ENCODE peak calls at places on chromosomes 12 and 14, in four cellular contexts. O is neuronal stem cell, U is PC-9, M is right cardiac atrium. C is an unnamed sample.
A peak's percentile ranks its signal among the peaks of the same experiment; 100 is the strongest.

GRCh38 chr12:100528471-100529139 is 44.9 kb upstream of the GAS2L3 start:
- DNase-seq in O (no peak), U (no peak), M (no peak), C (no peak)

GRCh38 chr14:53900499-53900898 is 56.1 kb downstream of the BMP4 start:
- DNase-seq in O (no peak), U (no peak), M (peak; percentile 84), C (peak; percentile 14)

GRCh38 chr12:58833844-58834243 is 86.5 kb downstream of the LRIG3 start:
- DNase-seq in O (no peak), U (no peak), M (no peak), C (no peak)

GRCh38 chr14:99055816-99056215 is 216.2 kb downstream of the BCL11B start:
- DNase-seq in O (no peak), U (no peak), M (no peak), C (no peak)

GRCh38 chr12:131085125-131085815 is 131.6 kb downstream of the ADGRD1 start:
- DNase-seq in O (no peak), U (no peak), M (peak; percentile 30), C (peak; percentile 23)

GRCh38 chr14:34873591-34874385 is 1.4 kb downstream of the BAZ1A start:
- DNase-seq in O (peak; percentile 69), U (peak; percentile 75), M (peak; percentile 95), C (peak; percentile 81)

GRCh38 chr12:41636658-41637057 is 448.5 kb downstream of the PDZRN4 start:
- DNase-seq in O (no peak), U (no peak), M (no peak), C (no peak)

GRCh38 chr14:104519721-104520120 is 59.8 kb upstream of the C14orf180 start:
- DNase-seq in O (no peak), U (peak; percentile 11), M (no peak), C (no peak)

GRCh38 chr12:99067171-99067785 is 422.2 kb downstream of the APAF1 start:
- DNase-seq in O (no peak), U (no peak), M (no peak), C (no peak)

GRCh38 chr12:508795-509194 is 49.1 kb downstream of the B4GALNT3 start:
- DNase-seq in O (no peak), U (peak; percentile 91), M (no peak), C (no peak)

GRCh38 chr12:5511644-5512584 is 80.0 kb downstream of the NTF3 start:
- DNase-seq in O (no peak), U (no peak), M (peak; percentile 89), C (peak; percentile 55)

GRCh38 chr14:99601301-99601945 is 2.6 kb downstream of the CCDC85C start:
- DNase-seq in O (no peak), U (no peak), M (no peak), C (no peak)

GRCh38 chr12:58443273-58443980 is 476.9 kb downstream of the LRIG3 start:
- DNase-seq in O (no peak), U (no peak), M (no peak), C (peak; percentile 6)

GRCh38 chr12:55663391-55663790 is 26.7 kb downstream of the OR10P1 start:
- DNase-seq in O (no peak), U (no peak), M (no peak), C (no peak)

GRCh38 chr14:77018785-77019184 is 9.7 kb downstream of the IRF2BPL start:
- DNase-seq in O (no peak), U (no peak), M (no peak), C (no peak)

DNA sequence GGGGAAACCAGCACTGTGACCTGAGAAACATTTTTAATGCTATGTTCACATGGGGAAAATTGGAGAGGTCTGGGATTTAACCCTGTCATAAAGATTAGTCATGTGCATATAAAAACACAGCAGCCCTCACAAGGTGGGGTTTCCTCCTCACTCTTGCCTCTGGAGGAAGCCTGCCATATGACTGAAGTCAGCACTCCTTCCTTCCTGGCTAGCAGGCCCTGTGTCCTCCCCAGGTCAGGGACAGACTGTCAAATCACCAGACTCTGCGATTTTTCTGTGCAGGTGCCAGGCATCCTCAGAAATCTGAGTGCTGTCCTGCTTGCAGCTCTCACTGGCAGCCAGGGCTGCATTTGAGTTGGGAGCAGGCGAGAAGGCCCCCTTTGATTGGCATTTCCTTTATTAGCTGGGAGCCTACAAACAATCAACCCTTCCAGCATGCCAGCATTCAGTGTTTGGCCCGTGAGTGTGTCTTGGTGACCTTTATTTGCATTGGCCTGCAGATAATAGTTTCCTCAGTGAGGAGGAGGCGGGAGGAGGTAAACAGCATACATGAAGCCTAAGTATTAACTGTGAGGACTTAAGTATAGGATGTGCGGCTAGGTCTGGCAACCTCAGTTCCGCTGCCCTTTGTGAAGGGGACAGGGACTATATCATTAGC is 183.8 kb upstream of the ARHGAP5 start:
- DNase-seq in O (peak; percentile 75), U (no peak), M (no peak), C (no peak)
- H3K27ac ChIP-seq in O (peak overlapping the region; percentile 89), U (no peak overlapping the region), M (peak overlapping the region; percentile 62), C (peak overlapping the region; percentile 49)

DNA sequence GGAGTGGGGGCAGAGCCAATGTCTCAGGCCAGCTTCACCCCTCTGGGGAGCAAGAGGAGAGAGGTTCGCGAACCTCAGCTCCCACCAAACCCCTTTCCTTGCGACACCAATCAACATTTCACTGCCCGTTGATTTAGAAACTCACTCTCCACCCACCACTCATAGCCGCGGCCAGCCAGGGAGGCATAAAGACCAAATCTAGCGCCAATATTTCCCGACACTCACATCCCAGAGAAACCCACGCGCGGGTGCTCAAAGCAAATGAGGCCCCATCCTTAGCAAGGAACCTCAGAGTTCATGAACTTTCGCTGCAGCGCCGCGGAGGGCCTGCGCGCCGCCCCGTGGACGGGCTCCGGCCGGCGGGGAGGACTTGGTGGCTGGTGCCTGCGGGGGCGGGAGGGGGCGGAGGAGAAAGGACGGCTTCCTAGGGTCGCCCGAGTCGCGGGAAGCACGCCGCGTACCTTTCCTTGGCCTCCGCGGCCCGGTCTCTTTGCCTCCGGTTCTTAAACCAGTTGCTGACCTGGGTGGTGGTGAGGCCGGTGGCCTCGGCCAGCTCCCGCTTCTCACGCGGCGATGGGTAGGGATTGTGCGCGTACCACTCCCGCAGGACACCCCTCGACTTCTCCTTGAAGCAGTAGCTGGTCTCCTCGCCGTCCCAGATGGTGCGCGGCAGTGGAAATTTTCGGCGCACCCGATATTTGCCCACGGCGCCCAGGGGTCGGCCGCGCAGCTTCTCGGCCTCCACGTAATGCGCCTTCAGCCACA is 926 bp downstream of the SIX1 start:
- DNase-seq in O (peak; percentile 26), U (no peak), M (peak; percentile 59), C (no peak)
- H3K4me3 ChIP-seq in O (peak overlapping the region; percentile 55), U (peak overlapping the region; percentile 88), M (peak overlapping the region; percentile 37), C (peak overlapping the region; percentile 53)

GRCh38 chr12:34352098-34352497 is 329.8 kb downstream of the ALG10 start:
- DNase-seq in O (no peak), U (no peak), M (no peak), C (no peak)
- H3K27me3 ChIP-seq in O (no peaks in the 10 kb centered on the region), U (peaks cover 70% of the 10 kb centered on the region), M (no peaks in the 10 kb centered on the region), C (peaks cover 31% of the 10 kb centered on the region)

DNA sequence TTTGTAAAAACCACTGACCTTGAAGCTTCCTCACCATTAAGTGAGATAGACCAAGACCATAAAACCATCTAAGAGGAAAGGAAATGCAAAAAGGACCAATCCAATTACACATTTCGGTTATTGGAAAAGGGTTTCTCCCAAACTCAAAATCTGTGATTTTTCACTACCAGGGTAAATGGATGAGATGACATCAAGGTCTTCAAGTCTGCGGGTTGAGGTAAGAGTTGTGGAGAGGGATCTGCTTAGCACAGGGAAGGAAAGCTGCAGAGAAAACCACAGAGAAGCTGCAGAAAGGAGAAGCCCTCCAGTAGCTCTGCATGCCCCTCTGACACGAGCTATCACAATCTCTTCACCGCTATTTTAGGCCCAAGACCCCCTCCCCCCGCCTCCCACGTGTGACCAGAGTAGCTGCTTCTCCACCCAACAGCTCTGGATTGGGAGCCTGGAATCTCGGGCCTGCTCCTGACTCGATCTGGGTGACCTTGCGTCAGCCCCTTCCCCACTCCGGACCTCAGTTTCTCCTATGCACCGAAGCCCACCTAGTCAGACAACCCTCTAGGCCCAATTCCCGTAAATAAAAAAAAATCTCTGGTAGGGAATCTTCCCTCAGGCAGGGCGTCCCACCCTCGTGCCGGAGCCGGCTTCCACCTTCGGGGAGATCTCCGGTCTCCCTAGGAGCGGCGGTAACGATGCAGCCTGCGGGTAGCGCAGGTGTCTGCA is 695 bp downstream of the NAA25 start:
- DNase-seq in O (no peak), U (no peak), M (no peak), C (peak; percentile 30)
- H3K27ac ChIP-seq in O (no peak overlapping the region), U (peak overlapping the region; percentile 94), M (peak overlapping the region; percentile 95), C (peak overlapping the region; percentile 97)

GRCh38 chr12:52964556-52965336 is 15.8 kb downstream of the KRT18 start:
- DNase-seq in O (no peak), U (no peak), M (no peak), C (no peak)
- H3K4me3 ChIP-seq in O (no peak overlapping the region), U (peak overlapping the region; percentile 54), M (peak overlapping the region; percentile 8), C (no peak overlapping the region)

DNA sequence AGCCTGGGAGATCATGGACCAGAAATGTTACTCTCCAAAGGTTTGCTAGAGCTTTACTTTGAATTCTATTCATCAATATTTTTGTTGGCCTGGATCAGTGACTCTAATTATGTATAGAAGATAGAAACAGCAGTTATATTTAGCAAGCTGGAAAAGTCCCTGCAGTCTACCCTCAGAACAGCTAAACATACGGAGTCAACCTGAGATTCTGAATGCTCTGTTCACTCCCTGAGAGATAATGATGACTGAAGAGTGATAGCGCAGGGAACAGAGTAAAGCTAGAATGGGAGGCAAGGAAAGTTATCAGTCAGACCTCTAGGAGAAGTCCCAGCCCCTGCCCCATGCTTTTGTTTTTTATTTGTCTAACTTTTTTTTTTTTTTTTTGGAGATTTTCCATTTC is 311.7 kb downstream of the RGS6 start:
- DNase-seq in O (no peak), U (no peak), M (no peak), C (no peak)
- H3K27me3 ChIP-seq in O (no peaks in the 10 kb centered on the region), U (peaks cover 25% of the 10 kb centered on the region), M (no peaks in the 10 kb centered on the region), C (no peaks in the 10 kb centered on the region)

GRCh38 chr12:110304061-110304551 is 23.1 kb downstream of the ATP2A2 start:
- DNase-seq in O (no peak), U (no peak), M (no peak), C (no peak)
- H3K27ac ChIP-seq in O (no peak overlapping the region), U (no peak overlapping the region), M (no peak overlapping the region), C (peak overlapping the region; percentile 10)

DNA sequence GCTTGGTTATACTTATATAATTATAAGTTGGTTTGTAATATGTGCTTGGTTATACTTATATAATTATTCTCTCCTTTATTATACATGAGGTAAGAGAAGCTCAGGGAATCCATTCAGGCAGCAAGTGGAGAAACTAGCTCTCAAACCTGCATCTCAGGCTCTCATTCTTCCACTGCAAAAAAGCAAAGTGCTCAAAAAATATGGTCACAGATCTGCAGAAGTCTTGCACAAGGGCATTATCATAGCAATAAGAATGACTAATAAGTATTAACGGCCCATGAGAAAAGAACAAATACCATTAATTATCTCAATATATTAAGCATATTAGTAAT is 476 bp upstream of the TRAFD1 start:
- DNase-seq in O (no peak), U (no peak), M (no peak), C (no peak)
- H3K4me3 ChIP-seq in O (peak overlapping the region; percentile 77), U (peak overlapping the region; percentile 89), M (no peak overlapping the region), C (no peak overlapping the region)

DNA sequence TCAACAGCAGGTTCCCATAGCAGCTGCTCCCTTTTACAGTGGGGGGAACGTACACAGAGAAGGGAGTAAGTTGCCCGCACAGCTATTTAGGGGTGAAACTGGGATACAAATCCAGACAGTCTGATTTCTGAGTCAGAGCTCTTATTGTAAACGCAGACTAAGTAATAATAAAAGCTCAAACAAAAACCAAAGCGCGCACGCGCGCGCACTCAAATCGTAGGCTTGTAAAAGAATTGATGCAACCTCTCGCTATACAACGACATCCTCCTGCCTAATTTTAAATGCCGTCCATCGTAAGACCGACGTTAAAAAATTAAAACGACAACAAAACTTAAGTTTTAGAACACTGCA is 747 bp upstream of the DACT1 start:
- DNase-seq in O (no peak), U (no peak), M (peak; percentile 83), C (peak; percentile 25)
- H3K27me3 ChIP-seq in O (peaks cover 8% of the 10 kb centered on the region), U (peaks cover 53% of the 10 kb centered on the region), M (no peaks in the 10 kb centered on the region), C (peaks cover 23% of the 10 kb centered on the region)

C was measured in heart right ventricle.